ENCODE peak calls at places on chromosome 4, in five cellular contexts. M is NCI-H2081, N is glutamatergic neuron, T is heart right ventricle, W is NCI-H2029. Y is an unnamed sample.

GRCh38 chr4:14095881-14096280 is 468.4 kb upstream of the BOD1L1 start:
- DNase-seq in M (no peak), N (no peak), T (no peak), W (no peak), Y (no peak)

GRCh38 chr4:156575430-156576073 is 396.0 kb downstream of the PDGFC start:
- DNase-seq in M (no peak), N (no peak), T (no peak), W (no peak), Y (peak)

GRCh38 chr4:52780206-52780605 is 29.0 kb upstream of the ERVMER34-1 start:
- DNase-seq in M (no peak), N (no peak), T (no peak), W (no peak), Y (no peak)

GRCh38 chr4:39037491-39037825 is 5.2 kb upstream of the TMEM156 start:
- DNase-seq in M (no peak), N (no peak), T (no peak), W (no peak), Y (no peak)

GRCh38 chr4:92305148-92305877 is 1.5 kb downstream of the GRID2 start:
- DNase-seq in M (peak), N (peak), T (peak), W (peak), Y (peak)

GRCh38 chr4:110163327-110164070 is 34.9 kb downstream of the ELOVL6 start:
- DNase-seq in M (no peak), N (no peak), T (no peak), W (no peak), Y (peak)

GRCh38 chr4:88244821-88245579 is 39.4 kb downstream of the PPM1K start:
- DNase-seq in M (no peak), N (no peak), T (peak), W (peak), Y (no peak)

GRCh38 chr4:14180983-14181601 is 553.6 kb upstream of the BOD1L1 start:
- DNase-seq in M (peak), N (no peak), T (no peak), W (no peak), Y (no peak)

GRCh38 chr4:37652747-37653527 is 33.2 kb downstream of the RELL1 start:
- DNase-seq in M (no peak), N (no peak), T (no peak), W (no peak), Y (no peak)

GRCh38 chr4:14850374-14851097 is 151.7 kb upstream of the CPEB2 start:
- DNase-seq in M (no peak), N (no peak), T (no peak), W (no peak), Y (no peak)

GRCh38 chr4:15702941-15703403 is at the start of gene BST1:
- DNase-seq in M (no peak), N (peak), T (peak), W (no peak), Y (peak)

GRCh38 chr4:11376571-11376970 is 52.1 kb downstream of the HS3ST1 start:
- DNase-seq in M (no peak), N (no peak), T (no peak), W (no peak), Y (peak)

GRCh38 chr4:25786497-25787065 is 76.2 kb downstream of the SEL1L3 start:
- DNase-seq in M (no peak), N (no peak), T (no peak), W (no peak), Y (no peak)

GRCh38 chr4:152961041-152961751 is 25.1 kb downstream of the FHDC1 start:
- DNase-seq in M (no peak), N (no peak), T (no peak), W (no peak), Y (peak)

GRCh38 chr4:150321113-150321512 is 242.9 kb downstream of the DCLK2 start:
- DNase-seq in M (peak), N (no peak), T (no peak), W (no peak), Y (no peak)

GRCh38 chr4:143404555-143404954 is 67.9 kb downstream of the GAB1 start:
- DNase-seq in M (no peak), N (no peak), T (no peak), W (no peak), Y (no peak)